ENCODE peak calls at places on chromosome X, in ten cellular contexts. Q is GM20000, P is astrocyte of the spinal cord, Y is AG09319, Z is mammary epithelial cell, D is heart right ventricle, M is NB4, E is breast epithelium, G is A549, R is tibial artery. V is an unnamed sample.

GRCh38 chrX:52504551-52504950 is 8.9 kb downstream of the XAGE1A start:
- DNase-seq in Q (no peak), P (no peak), Y (no peak), Z (no peak), D (no peak), M (no peak), E (no peak), G (no peak), R (no peak), V (no peak)

GRCh38 chrX:108348525-108348924 is 89.7 kb downstream of the COL4A6 start:
- DNase-seq in Q (no peak), P (no peak), Y (no peak), Z (no peak), D (peak), M (no peak), E (no peak), G (no peak), R (no peak), V (no peak)

GRCh38 chrX:96182366-96182765 is 502.3 kb upstream of the DIAPH2 start:
- DNase-seq in Q (no peak), P (peak), Y (no peak), Z (peak), D (no peak), M (peak), E (no peak), G (peak), R (no peak), V (peak)

GRCh38 chrX:80513620-80514019 is 93.4 kb downstream of the TENT5D start:
- DNase-seq in Q (no peak), P (no peak), Y (no peak), Z (no peak), D (no peak), M (no peak), E (no peak), G (no peak), R (no peak), V (no peak)

GRCh38 chrX:53441531-53442321 is 7.6 kb upstream of the HSD17B10 start:
- DNase-seq in Q (peak), P (peak), Y (peak), Z (peak), D (peak), M (peak), E (peak), G (peak), R (peak), V (peak)

GRCh38 chrX:45497290-45497689 is 296.6 kb upstream of the DIPK2B start:
- DNase-seq in Q (no peak), P (no peak), Y (no peak), Z (peak), D (no peak), M (no peak), E (no peak), G (no peak), R (no peak), V (peak)

GRCh38 chrX:107483976-107484726 is 34.7 kb downstream of the FRMPD3 start:
- DNase-seq in Q (no peak), P (peak), Y (no peak), Z (no peak), D (peak), M (peak), E (no peak), G (no peak), R (no peak), V (peak)

GRCh38 chrX:119376312-119376711 is 22.8 kb upstream of the SLC25A43 start:
- DNase-seq in Q (no peak), P (no peak), Y (no peak), Z (no peak), D (no peak), M (no peak), E (no peak), G (no peak), R (no peak), V (no peak)

GRCh38 chrX:38045697-38046096 is 39.3 kb downstream of the SYTL5 start:
- DNase-seq in Q (no peak), P (no peak), Y (no peak), Z (no peak), D (no peak), M (no peak), E (no peak), G (peak), R (no peak), V (no peak)

GRCh38 chrX:1392376-1393130 is 640 bp upstream of the SLC25A6 start:
- DNase-seq in Q (peak), P (peak), Y (peak), Z (peak), D (peak), M (peak), E (peak), G (peak), R (peak), V (peak)

GRCh38 chrX:109707322-109707721 is 25.7 kb downstream of the ACSL4 start:
- DNase-seq in Q (no peak), P (no peak), Y (no peak), Z (no peak), D (peak), M (no peak), E (no peak), G (no peak), R (no peak), V (no peak)

GRCh38 chrX:123833387-123833786 is 26.5 kb upstream of the XIAP start:
- DNase-seq in Q (peak), P (peak), Y (no peak), Z (peak), D (peak), M (peak), E (no peak), G (peak), R (no peak), V (peak)

GRCh38 chrX:140317462-140317861 is 187.4 kb downstream of the SOX3 start:
- DNase-seq in Q (no peak), P (no peak), Y (no peak), Z (no peak), D (no peak), M (no peak), E (no peak), G (no peak), R (no peak), V (no peak)

GRCh38 chrX:42247241-42247640 is 323.9 kb upstream of the CASK start:
- DNase-seq in Q (no peak), P (no peak), Y (no peak), Z (no peak), D (no peak), M (no peak), E (no peak), G (no peak), R (no peak), V (peak)

GRCh38 chrX:100911731-100912130 is 17.0 kb downstream of the XKRX start:
- DNase-seq in Q (no peak), P (no peak), Y (no peak), Z (peak), D (no peak), M (no peak), E (no peak), G (no peak), R (no peak), V (no peak)

GRCh38 chrX:123884809-123885408 is 25.1 kb downstream of the XIAP start:
- DNase-seq in Q (peak), P (peak), Y (no peak), Z (peak), D (peak), M (peak), E (no peak), G (peak), R (no peak), V (peak)

GRCh38 chrX:2498781-2499302 is 1.9 kb downstream of the DHRSX start:
- DNase-seq in Q (peak), P (peak), Y (no peak), Z (no peak), D (peak), M (peak), E (no peak), G (peak), R (peak), V (no peak)

GRCh38 chrX:76427560-76428242 is at the start of gene MAGEE1:
- DNase-seq in Q (peak), P (peak), Y (peak), Z (peak), D (peak), M (peak), E (peak), G (peak), R (peak), V (peak)

GRCh38 chrX:66676990-66677389 is 38.1 kb upstream of the EDA2R start:
- DNase-seq in Q (no peak), P (peak), Y (peak), Z (peak), D (no peak), M (no peak), E (no peak), G (no peak), R (no peak), V (peak)

GRCh38 chrX:138763761-138764160 is 52.2 kb upstream of the FGF13 start:
- DNase-seq in Q (no peak), P (no peak), Y (no peak), Z (no peak), D (no peak), M (no peak), E (peak), G (no peak), R (no peak), V (no peak)

GRCh38 chrX:53261573-53261972 is 19.8 kb downstream of the IQSEC2 start:
- DNase-seq in Q (no peak), P (no peak), Y (no peak), Z (no peak), D (no peak), M (peak), E (no peak), G (no peak), R (no peak), V (no peak)

GRCh38 chrX:86711531-86712180 is 563.4 kb downstream of the DACH2 start:
- DNase-seq in Q (no peak), P (no peak), Y (no peak), Z (no peak), D (no peak), M (no peak), E (no peak), G (no peak), R (no peak), V (no peak)

GRCh38 chrX:12441376-12442128 is 303.3 kb downstream of the FRMPD4 start:
- DNase-seq in Q (no peak), P (peak), Y (peak), Z (peak), D (no peak), M (no peak), E (no peak), G (no peak), R (no peak), V (peak)

GRCh38 chrX:53732797-53733196 is 46.3 kb upstream of the HUWE1 start:
- DNase-seq in Q (no peak), P (no peak), Y (no peak), Z (no peak), D (no peak), M (no peak), E (no peak), G (no peak), R (no peak), V (no peak)

GRCh38 chrX:72121381-72121780 is 10.3 kb downstream of the RTL5 start:
- DNase-seq in Q (no peak), P (peak), Y (peak), Z (peak), D (peak), M (peak), E (no peak), G (no peak), R (peak), V (peak)

GRCh38 chrX:2497961-2498780 is 2.6 kb downstream of the DHRSX start:
- DNase-seq in Q (peak), P (peak), Y (no peak), Z (no peak), D (no peak), M (no peak), E (no peak), G (peak), R (peak), V (no peak)

GRCh38 chrX:131734621-131735020 is 190.7 kb downstream of the OR13H1 start:
- DNase-seq in Q (no peak), P (peak), Y (peak), Z (peak), D (peak), M (no peak), E (no peak), G (no peak), R (no peak), V (peak)

GRCh38 chrX:45769919-45770582 is 569.4 kb upstream of the DIPK2B start:
- DNase-seq in Q (peak), P (peak), Y (peak), Z (peak), D (peak), M (peak), E (no peak), G (peak), R (peak), V (peak)

GRCh38 chrX:3815896-3816664 is 102.6 kb upstream of the PRKX start:
- DNase-seq in Q (peak), P (peak), Y (no peak), Z (peak), D (peak), M (peak), E (peak), G (peak), R (peak), V (peak)

GRCh38 chrX:148269513-148269912 is 230.9 kb upstream of the AFF2 start:
- DNase-seq in Q (no peak), P (no peak), Y (no peak), Z (no peak), D (no peak), M (peak), E (no peak), G (no peak), R (no peak), V (no peak)

GRCh38 chrX:153462291-153462690 is 8.1 kb downstream of the HAUS7 start:
- DNase-seq in Q (no peak), P (no peak), Y (no peak), Z (no peak), D (no peak), M (no peak), E (no peak), G (no peak), R (no peak), V (no peak)

GRCh38 chrX:153463556-153463955 is 6.8 kb downstream of the HAUS7 start:
- DNase-seq in Q (no peak), P (no peak), Y (no peak), Z (no peak), D (no peak), M (no peak), E (no peak), G (no peak), R (no peak), V (no peak)

GRCh38 chrX:153459976-153460375 is 10.4 kb downstream of the HAUS7 start:
- DNase-seq in Q (no peak), P (peak), Y (no peak), Z (peak), D (no peak), M (no peak), E (no peak), G (no peak), R (no peak), V (no peak)

GRCh38 chrX:153463031-153463430 is 7.3 kb downstream of the HAUS7 start:
- DNase-seq in Q (no peak), P (no peak), Y (no peak), Z (peak), D (no peak), M (no peak), E (no peak), G (no peak), R (no peak), V (no peak)

GRCh38 chrX:153460826-153461225 is 9.6 kb downstream of the HAUS7 start:
- DNase-seq in Q (peak), P (peak), Y (no peak), Z (no peak), D (peak), M (peak), E (no peak), G (peak), R (no peak), V (peak)
- TF ChIP-seq CTCF in Q (peak), P (peak), Y (peak), Z (peak), D (peak), M (peak), E (peak), G (peak), R (peak), V (peak)

DNA sequence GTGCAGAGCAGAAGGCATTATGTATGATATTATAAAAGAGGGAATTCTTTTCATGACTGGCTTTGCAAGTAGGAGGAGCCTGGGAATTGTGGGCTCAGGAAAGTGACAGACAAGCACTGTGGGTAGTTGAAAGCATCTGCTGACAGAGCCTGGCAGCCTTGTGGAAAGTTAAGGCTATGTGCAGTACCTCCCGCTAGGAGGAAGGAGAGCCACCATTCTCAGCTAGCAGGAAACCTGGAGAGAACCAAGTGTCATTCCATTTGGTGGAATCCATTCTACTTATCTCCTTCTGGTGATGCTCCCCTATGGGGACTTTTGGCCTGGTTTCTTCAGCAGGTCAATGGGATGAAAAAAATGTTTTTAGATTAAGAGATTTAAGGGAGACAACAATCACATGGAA is 81.8 kb downstream of the ASB9 start:
- DNase-seq in Q (no peak), P (no peak), Y (no peak), Z (no peak), D (no peak), M (no peak), E (no peak), G (peak), R (no peak), V (no peak)
- TF ChIP-seq CTCF in Q (no peak), P (no peak), Y (no peak), Z (no peak), D (no peak), M (no peak), E (no peak), G (no peak), R (no peak), V (no peak)

GRCh38 chrX:33324099-33324498 is 112.8 kb upstream of the DMD start:
- DNase-seq in Q (no peak), P (no peak), Y (no peak), Z (no peak), D (no peak), M (no peak), E (no peak), G (no peak), R (no peak), V (peak)
- TF ChIP-seq CTCF in Q (no peak), P (no peak), Y (no peak), Z (peak), D (no peak), M (no peak), E (no peak), G (no peak), R (no peak), V (no peak)

DNA sequence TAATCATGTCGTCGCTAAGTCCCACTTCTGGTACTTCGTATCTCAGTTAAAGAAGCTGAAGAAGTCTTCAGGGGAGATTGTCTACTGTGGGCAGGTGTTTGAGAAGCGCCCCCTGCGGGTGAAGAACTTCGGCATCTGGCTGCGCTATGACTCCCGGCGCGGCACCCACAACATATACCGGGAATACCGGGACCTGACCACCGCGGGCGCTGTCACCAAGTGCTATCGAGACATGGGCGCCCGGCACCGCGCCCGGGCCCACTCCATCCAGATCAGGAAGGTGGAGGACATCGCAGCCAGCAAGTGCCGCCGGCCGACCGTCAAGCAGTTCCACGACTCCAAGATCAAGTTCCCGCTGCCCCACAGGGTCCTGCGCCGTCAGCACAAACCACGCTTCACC is 11.3 kb downstream of the PNCK start:
- DNase-seq in Q (no peak), P (no peak), Y (no peak), Z (no peak), D (peak), M (peak), E (no peak), G (peak), R (no peak), V (peak)
- TF ChIP-seq CTCF in Q (peak), P (peak), Y (peak), Z (peak), D (peak), M (peak), E (peak), G (peak), R (peak), V (peak)

GRCh38 chrX:10769696-10770619 is 149.6 kb upstream of the MID1 start:
- DNase-seq in Q (no peak), P (peak), Y (peak), Z (no peak), D (no peak), M (no peak), E (no peak), G (no peak), R (no peak), V (no peak)

GRCh38 chrX:10773318-10773717 is 152.9 kb upstream of the MID1 start:
- DNase-seq in Q (no peak), P (no peak), Y (no peak), Z (no peak), D (no peak), M (no peak), E (no peak), G (no peak), R (no peak), V (no peak)

GRCh38 chrX:10769165-10769564 is 148.8 kb upstream of the MID1 start:
- DNase-seq in Q (peak), P (peak), Y (no peak), Z (peak), D (no peak), M (peak), E (no peak), G (peak), R (no peak), V (peak)
- TF ChIP-seq CTCF in Q (no peak), P (peak), Y (peak), Z (peak), D (peak), M (peak), E (no peak), G (peak), R (no peak), V (peak)

GRCh38 chrX:40081679-40082068 is 16.1 kb downstream of the BCOR start:
- DNase-seq in Q (no peak), P (no peak), Y (no peak), Z (no peak), D (no peak), M (no peak), E (no peak), G (no peak), R (no peak), V (no peak)

GRCh38 chrX:40084471-40084870 is 13.3 kb downstream of the BCOR start:
- DNase-seq in Q (no peak), P (no peak), Y (no peak), Z (no peak), D (no peak), M (no peak), E (no peak), G (no peak), R (no peak), V (no peak)

GRCh38 chrX:40082447-40083119 is 15.2 kb downstream of the BCOR start:
- DNase-seq in Q (no peak), P (no peak), Y (no peak), Z (no peak), D (no peak), M (no peak), E (no peak), G (no peak), R (peak), V (no peak)

GRCh38 chrX:40083979-40084359 is 13.8 kb downstream of the BCOR start:
- DNase-seq in Q (no peak), P (no peak), Y (no peak), Z (no peak), D (no peak), M (no peak), E (no peak), G (no peak), R (no peak), V (no peak)

GRCh38 chrX:40083120-40083978 is 14.4 kb downstream of the BCOR start:
- DNase-seq in Q (peak), P (no peak), Y (no peak), Z (peak), D (no peak), M (peak), E (no peak), G (no peak), R (no peak), V (no peak)
- TF ChIP-seq CTCF in Q (no peak), P (peak), Y (no peak), Z (no peak), D (no peak), M (no peak), E (no peak), G (no peak), R (no peak), V (no peak)

DNA sequence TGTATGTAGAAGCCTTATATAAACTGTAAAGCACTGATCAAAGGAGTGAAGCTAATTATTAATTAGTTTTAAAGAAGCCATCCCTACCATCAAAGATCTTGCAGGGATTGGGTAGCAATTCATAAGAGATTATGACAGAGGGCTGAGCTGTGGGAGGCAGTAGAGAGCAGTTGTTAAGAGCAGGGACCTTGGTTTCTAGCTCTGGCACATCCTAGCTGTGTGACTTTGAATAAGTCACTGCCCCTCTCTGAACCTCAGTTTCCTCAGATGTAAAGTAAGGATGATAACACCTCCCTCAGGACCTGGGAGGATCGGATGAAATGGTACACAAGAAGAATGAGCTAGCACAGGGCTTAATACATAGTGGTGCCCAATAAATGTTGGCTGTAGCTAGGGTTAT is 45.4 kb downstream of the APLN start:
- DNase-seq in Q (no peak), P (no peak), Y (no peak), Z (no peak), D (no peak), M (peak), E (no peak), G (no peak), R (no peak), V (no peak)
- TF ChIP-seq CTCF in Q (no peak), P (peak), Y (no peak), Z (no peak), D (no peak), M (peak), E (no peak), G (no peak), R (no peak), V (no peak)